ENCODE peak calls at places on chromosomes 16 and 17, in four cellular contexts. K, N, S and J are unnamed samples.

GRCh38 chr17:82128287-82128686 is 30.3 kb upstream of the FASN start:
- DNase-seq in K (no peak), N (no peak), S (no peak), J (no peak)

GRCh38 chr16:20411055-20411454 is 1.7 kb downstream of the ACSM5 start:
- DNase-seq in K (no peak), N (no peak), S (no peak), J (no peak)

GRCh38 chr17:76547183-76547641 is 7.4 kb downstream of the PRCD start:
- DNase-seq in K (no peak), N (no peak), S (peak; percentile 84), J (no peak)

GRCh38 chr17:40307001-40307690 is 1.8 kb upstream of the RARA start:
- DNase-seq in K (no peak), N (no peak), S (no peak), J (no peak)

GRCh38 chr17:41530062-41531048 is 2.2 kb upstream of the KRT19 start:
- DNase-seq in K (peak; percentile 70), N (peak; percentile 51), S (no peak), J (no peak)

GRCh38 chr16:5607169-5607568 is 509.6 kb upstream of the EEF2KMT start:
- DNase-seq in K (no peak), N (no peak), S (no peak), J (no peak)

GRCh38 chr17:22123536-22124281 is 431.4 kb downstream of the KCNJ18 start:
- DNase-seq in K (no peak), N (no peak), S (no peak), J (no peak)

GRCh38 chr17:39763046-39763800 is 25.5 kb downstream of the GRB7 start:
- DNase-seq in K (no peak), N (no peak), S (no peak), J (peak; percentile 76)

GRCh38 chr16:23516366-23517137 is 6.3 kb upstream of the GGA2 start:
- DNase-seq in K (no peak), N (no peak), S (peak; percentile 14), J (no peak)

GRCh38 chr17:79986441-79987186 is 49.1 kb downstream of the TBC1D16 start:
- DNase-seq in K (peak; percentile 45), N (no peak), S (no peak), J (no peak)

GRCh38 chr17:38742431-38743308 is 5.5 kb downstream of the PCGF2 start:
- DNase-seq in K (peak; percentile 79), N (no peak), S (no peak), J (peak; percentile 72)

GRCh38 chr17:45282683-45283644 is 21.1 kb upstream of the SPATA32 start:
- DNase-seq in K (peak; percentile 67), N (no peak), S (no peak), J (no peak)

GRCh38 chr16:84768061-84768797 is 51.6 kb upstream of the CRISPLD2 start:
- DNase-seq in K (no peak), N (no peak), S (no peak), J (no peak)

GRCh38 chr16:7871371-7871770 is 538.7 kb downstream of the RBFOX1 start:
- DNase-seq in K (no peak), N (no peak), S (no peak), J (no peak)

GRCh38 chr17:12047977-12048376 is 27.3 kb downstream of the MAP2K4 start:
- DNase-seq in K (no peak), N (no peak), S (no peak), J (peak; percentile 18)

GRCh38 chr17:43745541-43745940 is 13.1 kb downstream of the SOST start:
- DNase-seq in K (no peak), N (no peak), S (peak; percentile 32), J (no peak)

GRCh38 chr16:16780588-16780987 is 401.6 kb downstream of the NPIPA7 start:
- DNase-seq in K (no peak), N (no peak), S (no peak), J (no peak)

GRCh38 chr16:29852654-29853053 is 10.4 kb downstream of the CDIPT start:
- DNase-seq in K (no peak), N (no peak), S (no peak), J (no peak)

GRCh38 chr17:31691251-31691905 is 167.7 kb downstream of the COPRS start:
- DNase-seq in K (no peak), N (no peak), S (no peak), J (no peak)

GRCh38 chr17:43309505-43310329 is 75.9 kb upstream of the RNU2-1 start:
- DNase-seq in K (no peak), N (no peak), S (no peak), J (no peak)

GRCh38 chr16:58299757-58300349 is 5.0 kb upstream of the PRSS54 start:
- DNase-seq in K (no peak), N (no peak), S (no peak), J (no peak)

GRCh38 chr17:74861554-74862107 is 1.9 kb upstream of the GRIN2C start:
- DNase-seq in K (no peak), N (no peak), S (no peak), J (no peak)

GRCh38 chr16:70649300-70649699 is 2.9 kb downstream of the IL34 start:
- DNase-seq in K (no peak), N (no peak), S (no peak), J (no peak)

GRCh38 chr17:44919885-44920564 is 4.7 kb upstream of the GFAP start:
- DNase-seq in K (peak; percentile 69), N (peak; percentile 81), S (peak; percentile 41), J (no peak)

GRCh38 chr17:78693346-78694083 is 88.6 kb downstream of the CYTH1 start:
- DNase-seq in K (no peak), N (no peak), S (no peak), J (no peak)